ENCODE peak calls at places on chromosomes 6 and 20, in five cellular contexts. T, C, K, H and X are unnamed samples. For H3K4me1, the result is how much of the 10 kb centered on the place peaks cover.

GRCh38 chr20:5880326-5880725 is 70.0 kb downstream of the TRMT6 start:
- DNase-seq in H (no peak), K (no peak), T (no peak), C (no peak), X (no peak)

GRCh38 chr6:82612475-82612874 is 248.9 kb downstream of the TPBG start:
- DNase-seq in C (no peak), K (no peak), H (no peak), T (no peak), X (no peak)

GRCh38 chr6:86943819-86944407 is 6.6 kb downstream of the HTR1E start:
- DNase-seq in H (no peak), K (no peak), C (no peak), T (no peak), X (no peak)

GRCh38 chr6:8174571-8174970 is 72.2 kb upstream of the EEF1E1 start:
- DNase-seq in C (no peak), K (no peak), H (no peak), T (no peak), X (no peak)

GRCh38 chr6:99822741-99823512 is 171.1 kb downstream of the MCHR2 start:
- DNase-seq in H (peak), C (peak), T (no peak), K (no peak), X (no peak)

GRCh38 chr6:111087871-111088667 is 766 bp downstream of the SLC16A10 start:
- DNase-seq in K (peak), H (peak), T (no peak), C (peak), X (no peak)

GRCh38 chr6:134145786-134146185 is 93.4 kb upstream of the SLC2A12 start:
- DNase-seq in T (no peak), H (no peak), K (no peak), C (no peak), X (no peak)

GRCh38 chr6:85680388-85680787 is 37.7 kb upstream of the SYNCRIP start:
- DNase-seq in K (no peak), T (no peak), C (no peak), H (no peak), X (no peak)

GRCh38 chr6:142926494-142927273 is 18.3 kb downstream of the HIVEP2 start:
- DNase-seq in H (peak), C (peak), K (peak), T (peak), X (peak)

GRCh38 chr20:32463642-32464400 is 105.7 kb downstream of the ASXL1 start:
- DNase-seq in H (peak), K (peak), C (peak), T (no peak), X (no peak)

GRCh38 chr6:156427345-156427744 is 349.8 kb upstream of the ARID1B start:
- DNase-seq in C (peak), K (no peak), T (peak), H (peak), X (no peak)

GRCh38 chr6:51411726-51412125 is 593.1 kb downstream of the TFAP2B start:
- DNase-seq in T (no peak), C (no peak), K (no peak), H (no peak), X (no peak)

GRCh38 chr6:108559884-108560462 is 744 bp upstream of the FOXO3 start:
- DNase-seq in C (peak), K (peak), T (peak), H (peak), X (peak)

GRCh38 chr20:12762725-12763124 is 246.0 kb upstream of the SPTLC3 start:
- DNase-seq in H (no peak), C (no peak), K (peak), T (no peak), X (peak)

GRCh38 chr6:36132221-36132895 is 2.0 kb downstream of the MAPK13 start:
- DNase-seq in H (no peak), K (no peak), C (no peak), T (no peak), X (no peak)

GRCh38 chr6:11094411-11094851 is 797 bp downstream of the SMIM13 start:
- DNase-seq in K (peak), H (peak), C (peak), T (peak), X (peak)

GRCh38 chr20:46931699-46932098 is 37.1 kb downstream of the EYA2 start:
- DNase-seq in H (no peak), T (no peak), C (no peak), K (peak), X (peak)

GRCh38 chr20:20466341-20466879 is 98.5 kb downstream of the INSM1 start:
- DNase-seq in K (no peak), C (no peak), T (no peak), H (no peak), X (no peak)

GRCh38 chr6:165881812-165882211 is 218.8 kb upstream of the PDE10A start:
- DNase-seq in K (no peak), T (no peak), C (no peak), H (no peak), X (no peak)

GRCh38 chr20:53664121-53664520 is 70.5 kb upstream of the ZNF217 start:
- DNase-seq in H (no peak), C (peak), K (no peak), T (no peak), X (no peak)

GRCh38 chr6:168201383-168201782 is 118.2 kb downstream of the DACT2 start:
- DNase-seq in H (peak), K (peak), T (peak), C (peak), X (no peak)

GRCh38 chr6:157068691-157069228 is 254.6 kb downstream of the TMEM242 start:
- DNase-seq in C (no peak), T (no peak), H (no peak), K (no peak), X (no peak)

GRCh38 chr20:2101057-2101934 is at the start of gene STK35:
- DNase-seq in H (peak), T (peak), C (peak), K (peak), X (no peak)

GRCh38 chr6:119444642-119445557 is 95.3 kb upstream of the MAN1A1 start:
- DNase-seq in K (no peak), C (no peak), T (no peak), H (no peak), X (no peak)

GRCh38 chr6:141830530-141830929 is 302.2 kb upstream of the GJE1 start:
- DNase-seq in C (no peak), T (no peak), K (no peak), H (no peak), X (no peak)

GRCh38 chr6:144149894-144150672 is at the start of gene STX11:
- DNase-seq in T (peak), K (peak), C (peak), H (peak), X (peak)
- H3K4me3 ChIP-seq in T (peak), K (peak), C (peak), H (peak), X (peak)

DNA sequence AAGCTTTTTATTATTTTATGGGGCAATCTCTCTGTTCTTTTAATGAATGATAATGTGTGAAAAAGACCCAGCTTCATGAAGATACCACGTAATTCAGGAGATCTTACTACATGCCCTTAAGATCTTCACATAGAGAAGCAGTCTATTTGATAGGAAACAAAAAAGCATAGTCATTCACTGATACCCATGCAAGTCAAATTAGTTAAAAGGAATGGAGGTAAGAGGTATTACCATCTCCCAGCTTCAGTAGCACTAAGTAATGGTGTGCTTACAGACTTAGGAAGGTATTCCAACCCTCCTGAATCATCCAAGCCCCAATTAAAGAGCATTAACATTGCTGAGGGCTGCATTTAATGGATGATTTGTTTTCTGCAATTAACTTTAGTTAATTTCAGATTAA is 364.7 kb downstream of the SYNE1 start:
- DNase-seq in K (no peak), H (no peak), T (no peak), C (no peak), X (no peak)
- H3K4me1 ChIP-seq in K (under half), H (under half), T (under half), C (under half), X (under half)

DNA sequence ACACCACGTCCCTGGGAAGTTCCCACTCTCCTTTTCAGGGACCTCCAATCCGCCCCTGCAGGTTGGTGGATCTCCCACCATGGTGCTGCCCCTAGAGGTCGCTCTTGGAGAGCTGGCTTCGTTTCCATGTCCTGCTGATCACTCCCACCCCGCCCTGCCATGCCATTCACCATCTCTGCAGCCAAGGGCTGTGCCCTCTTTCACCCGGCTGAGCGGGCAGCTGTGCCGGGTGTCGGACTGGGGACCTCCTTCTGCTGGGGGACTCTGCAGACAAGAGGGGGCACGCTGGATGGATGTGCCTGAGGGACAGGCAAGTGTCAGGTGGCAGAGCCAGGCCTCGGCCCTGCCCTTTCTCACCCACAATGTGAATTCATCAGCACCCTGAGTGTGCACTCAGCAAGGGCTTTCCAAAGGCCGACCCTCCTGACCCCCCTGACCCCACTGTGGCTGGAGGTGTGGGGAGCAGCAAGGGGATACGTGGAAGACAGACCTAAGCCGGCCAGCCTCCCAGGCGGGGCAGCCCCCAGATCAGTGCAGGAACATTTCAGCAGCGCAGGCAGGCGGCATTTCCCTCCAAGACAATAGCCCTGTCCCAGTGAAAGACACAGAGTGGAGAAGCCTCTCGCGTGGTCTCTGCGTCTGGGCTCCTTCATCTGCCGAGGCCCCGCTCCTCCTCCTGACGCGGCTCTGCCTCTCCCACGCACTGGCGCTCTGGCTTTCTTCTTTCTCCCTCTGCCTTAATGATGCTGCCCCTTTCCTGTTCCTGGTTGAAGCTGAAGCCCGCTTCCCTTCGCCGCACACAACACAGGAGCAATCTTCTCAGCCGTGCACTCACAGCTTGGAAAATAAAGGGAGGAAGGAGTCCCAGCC is 347.2 kb downstream of the CDH4 start:
- DNase-seq in C (no peak), H (no peak), K (no peak), T (peak), X (no peak)
- H3K27ac ChIP-seq in C (no peak), H (no peak), K (no peak), T (no peak), X (no peak)

DNA sequence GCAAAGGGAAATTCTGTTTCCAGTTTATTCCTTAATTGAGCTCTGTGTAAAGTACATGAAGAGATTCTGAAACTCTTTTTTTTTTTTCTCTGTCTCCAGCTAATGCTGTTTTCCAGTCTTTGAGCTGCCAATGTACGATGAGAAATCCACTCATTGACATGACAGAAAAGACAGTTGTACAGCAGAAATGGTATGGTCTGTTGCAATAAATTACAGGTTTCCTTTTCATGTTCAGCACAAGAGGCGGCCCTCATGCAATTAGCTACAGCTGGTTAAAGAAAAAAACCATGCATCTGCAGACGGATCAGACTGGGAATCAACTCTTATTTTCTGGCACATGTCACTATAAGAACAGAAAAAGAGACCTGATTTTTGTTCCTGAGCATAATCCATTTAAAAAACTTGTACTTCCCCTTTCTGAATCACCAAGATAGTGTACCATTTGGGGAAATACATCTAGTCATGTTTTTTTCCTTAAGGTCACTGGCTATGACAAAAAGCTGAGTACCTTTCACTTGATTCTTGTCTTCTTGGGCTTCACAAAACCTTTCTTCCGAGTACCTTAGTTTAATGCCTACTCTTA is 289.8 kb upstream of the PREP start:
- DNase-seq in C (no peak), K (no peak), T (no peak), H (no peak), X (no peak)
- H3K4me3 ChIP-seq in C (no peak), K (no peak), T (no peak), H (no peak), X (no peak)

DNA sequence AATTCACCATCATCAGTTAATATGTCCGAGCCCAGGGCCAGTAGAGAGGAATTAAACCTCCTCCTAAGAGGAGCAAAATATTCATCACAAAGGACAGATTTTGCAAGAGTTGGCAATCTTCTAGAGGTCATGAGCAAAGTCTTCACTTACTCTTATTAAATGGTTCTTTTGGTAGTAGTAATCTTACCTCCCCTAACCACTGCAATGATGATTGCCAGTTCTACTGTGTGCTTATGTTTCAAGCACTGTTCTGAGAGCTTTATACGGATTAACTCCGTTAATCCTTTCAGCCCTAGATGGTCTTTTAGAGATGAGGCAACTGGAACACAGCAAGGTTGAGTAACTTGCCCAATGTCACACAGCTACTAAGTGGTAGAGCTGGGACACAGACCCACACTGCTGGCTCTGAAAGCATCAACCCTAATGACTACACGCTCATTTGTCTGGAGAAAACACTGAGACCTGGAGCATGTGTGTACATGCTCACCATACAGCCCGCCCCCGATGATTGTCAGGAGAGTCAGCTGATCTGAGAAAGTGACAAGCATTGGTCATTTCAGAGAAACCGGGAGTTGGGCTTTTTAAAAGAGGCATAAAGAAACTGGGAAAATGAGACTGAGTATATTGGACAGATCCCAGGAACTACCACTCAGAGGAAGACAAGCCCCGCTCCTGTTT is 276.0 kb downstream of the NRN1 start:
- DNase-seq in T (no peak), H (no peak), K (no peak), C (no peak), X (peak)
- H3K4me1 ChIP-seq in T (under half), H (under half), K (under half), C (under half), X (under half)

DNA sequence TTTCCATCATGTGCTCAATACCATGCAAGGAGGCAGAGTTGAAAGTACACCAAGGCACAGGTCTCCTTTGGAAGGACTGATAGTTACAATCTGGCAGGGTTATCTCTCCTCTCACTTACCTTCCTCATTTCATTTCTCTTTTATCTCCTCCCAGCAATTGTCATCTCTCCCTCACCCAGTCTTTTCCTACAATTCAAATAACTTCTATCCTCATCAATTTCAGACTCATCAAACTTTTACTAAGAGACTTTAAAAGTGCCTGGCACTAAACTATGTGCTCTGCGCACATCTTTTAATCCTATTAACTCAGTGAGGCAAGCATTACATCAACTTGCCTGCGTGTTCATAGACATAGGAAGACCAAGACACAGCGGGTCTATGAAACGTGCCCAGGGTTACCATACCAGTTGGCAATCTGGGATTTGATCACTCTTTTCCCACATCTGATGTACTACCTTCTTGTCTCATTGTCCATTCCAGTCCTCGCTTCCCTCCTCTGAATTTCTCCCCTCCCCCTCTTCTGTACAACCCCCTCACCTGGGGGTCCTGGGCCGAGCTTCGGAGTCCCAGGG is 1.2 kb downstream of the VARS1 start:
- DNase-seq in C (no peak), K (no peak), T (no peak), H (peak), X (no peak)
- H3K27ac ChIP-seq in C (peak), K (peak), T (peak), H (peak), X (peak)

GRCh38 chr6:130215526-130215925 is 7.2 kb downstream of the SAMD3 start:
- DNase-seq in K (no peak), T (no peak), H (no peak), C (no peak), X (no peak)
- H3K4me3 ChIP-seq in K (no peak), T (no peak), H (no peak), C (no peak), X (no peak)

GRCh38 chr6:43702522-43703440 is 15.2 kb upstream of the MRPS18A start:
- DNase-seq in H (peak), T (peak), K (peak), C (peak), X (peak)
- H3K4me1 ChIP-seq in H (half or more), T (under half), K (under half), C (under half), X (under half)